ENCODE peak calls at places on chromosomes 11 and 22, in seven cellular contexts. S is RWPE1; C is cardiac fibroblast; O is GM10248; H is fibroblast of lung; F is activated CD8-positive, alpha-beta T cell treated with anti-CD3 and anti-CD28 coated beads for 36 hours; J is sigmoid colon. N is an unnamed sample.

GRCh38 chr11:82996966-82997606 is 74.6 kb downstream of the RAB30 start:
- DNase-seq in F (peak), J (no peak), C (no peak), H (no peak), S (no peak), O (peak), N (no peak)

GRCh38 chr22:43000441-43001175 is 14.3 kb downstream of the PACSIN2 start:
- DNase-seq in F (peak), O (no peak), J (peak), H (peak), S (no peak), C (peak), N (peak)

GRCh38 chr11:693415-693831 is 1.6 kb downstream of the DEAF1 start:
- DNase-seq in H (peak), O (no peak), F (no peak), S (no peak), J (no peak), C (peak), N (peak)

GRCh38 chr11:30889116-30889765 is 303.1 kb upstream of the MPPED2 start:
- DNase-seq in J (no peak), S (peak), O (no peak), H (peak), F (no peak), C (peak), N (no peak)

GRCh38 chr11:62600367-62601113 is 1.1 kb downstream of the MTA2 start:
- DNase-seq in J (no peak), F (peak), O (no peak), H (no peak), C (no peak), S (no peak), N (no peak)

GRCh38 chr11:75406338-75406777 is 7.0 kb downstream of the RPS3 start:
- DNase-seq in S (no peak), F (no peak), H (peak), J (no peak), O (no peak), C (peak), N (peak)

GRCh38 chr11:36684840-36685800 is 87.1 kb upstream of the RAG2 start:
- DNase-seq in C (no peak), S (no peak), F (peak), H (no peak), J (no peak), O (peak), N (no peak)

GRCh38 chr11:106326087-106326486 is 248.6 kb downstream of the AASDHPPT start:
- DNase-seq in H (no peak), S (no peak), J (no peak), O (no peak), F (no peak), C (no peak), N (no peak)

GRCh38 chr11:4072668-4073285 is 21.8 kb upstream of the RRM1 start:
- DNase-seq in S (peak), H (peak), C (peak), J (peak), O (peak), F (peak), N (peak)

GRCh38 chr11:108117746-108118371 is 3.5 kb upstream of the ACAT1 start:
- DNase-seq in O (peak), J (no peak), S (peak), C (peak), F (no peak), H (peak), N (peak)

GRCh38 chr11:94768602-94769511 is 701 bp downstream of the AMOTL1 start:
- DNase-seq in O (peak), S (no peak), J (peak), C (no peak), F (peak), H (peak), N (no peak)

GRCh38 chr11:65013692-65014145 is 241 bp upstream of the ARL2 start:
- DNase-seq in F (peak), C (peak), H (peak), O (peak), J (peak), S (peak), N (peak)

DNA sequence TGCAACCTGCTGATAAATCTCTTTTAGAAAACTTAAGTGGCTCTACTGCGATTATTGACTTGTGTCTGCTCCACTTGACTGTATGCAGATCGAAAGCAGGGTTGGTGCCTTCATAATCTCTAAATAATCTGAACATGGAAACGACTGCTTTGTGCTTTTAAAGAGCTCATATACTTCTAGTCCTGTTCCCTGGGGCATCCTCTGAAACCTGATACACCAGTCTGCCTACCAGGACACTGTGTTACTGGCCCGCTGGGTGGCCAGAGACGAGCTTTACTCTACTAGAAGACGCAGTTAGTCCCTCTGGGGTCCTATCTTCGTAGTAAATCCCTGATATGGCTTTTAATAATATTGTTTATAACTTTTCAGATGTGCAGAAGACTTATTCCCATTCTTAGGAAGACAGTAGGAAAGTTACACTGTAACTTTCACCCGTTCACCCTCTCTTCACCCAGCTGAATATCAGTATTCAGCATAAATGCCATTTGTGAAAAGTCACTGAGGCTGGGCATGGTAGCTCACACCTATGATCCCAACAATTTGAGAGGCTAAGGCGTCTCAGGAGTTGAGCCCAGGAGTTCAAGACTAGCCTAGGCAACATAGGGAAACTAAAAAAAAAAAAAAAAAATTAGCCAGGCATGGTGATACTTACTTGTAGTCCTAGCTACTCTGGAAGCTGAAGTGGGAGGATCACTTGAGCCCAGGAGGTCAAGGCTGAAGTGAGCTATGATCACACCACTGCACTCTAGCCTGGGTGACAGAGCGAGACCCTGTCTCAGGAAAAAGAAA is 9.0 kb upstream of the HTR3B start:
- DNase-seq in J (no peak), O (no peak), S (no peak), C (no peak), H (no peak), F (no peak), N (no peak)
- TF ChIP-seq CTCF in J (no peak), O (no peak), S (no peak), C (no peak), H (no peak), F (no peak), N (no peak)

GRCh38 chr11:87307101-87307500 is 269.4 kb downstream of the TMEM135 start:
- DNase-seq in H (no peak), J (no peak), C (peak), F (no peak), O (no peak), S (no peak), N (peak)

GRCh38 chr11:87301785-87302540 is 264.2 kb downstream of the TMEM135 start:
- DNase-seq in O (no peak), H (no peak), C (peak), S (no peak), J (no peak), F (no peak), N (no peak)

GRCh38 chr11:87300640-87301381 is 263.1 kb downstream of the TMEM135 start:
- DNase-seq in O (no peak), S (no peak), C (peak), F (no peak), H (peak), J (no peak), N (no peak)

GRCh38 chr11:87306260-87306861 is 268.6 kb downstream of the TMEM135 start:
- DNase-seq in H (no peak), J (no peak), O (no peak), F (no peak), S (no peak), C (no peak), N (peak)

DNA sequence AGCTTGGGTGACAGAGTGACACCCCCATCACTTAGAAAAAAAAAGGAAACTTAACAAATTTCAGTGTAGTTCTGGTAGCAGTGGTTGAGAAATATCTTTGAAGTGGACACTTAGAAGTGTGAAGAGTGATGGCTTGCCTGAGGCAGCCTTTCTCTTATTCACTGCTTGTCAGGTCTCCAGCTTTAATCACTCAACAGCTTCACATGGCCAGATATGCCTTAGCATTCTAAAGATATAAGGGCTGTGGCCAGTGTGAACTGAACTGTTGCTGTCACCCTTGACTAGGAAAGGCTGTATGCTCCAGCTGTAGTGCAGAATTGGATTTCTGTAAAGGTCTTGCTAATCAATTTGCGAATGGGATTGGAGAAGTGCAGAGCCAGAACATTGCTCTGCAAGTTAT is 266.6 kb downstream of the TMEM135 start:
- DNase-seq in H (peak), C (no peak), J (no peak), O (no peak), F (no peak), S (no peak), N (no peak)
- TF ChIP-seq CTCF in H (no peak), C (no peak), J (no peak), O (no peak), F (no peak), S (no peak), N (no peak)

DNA sequence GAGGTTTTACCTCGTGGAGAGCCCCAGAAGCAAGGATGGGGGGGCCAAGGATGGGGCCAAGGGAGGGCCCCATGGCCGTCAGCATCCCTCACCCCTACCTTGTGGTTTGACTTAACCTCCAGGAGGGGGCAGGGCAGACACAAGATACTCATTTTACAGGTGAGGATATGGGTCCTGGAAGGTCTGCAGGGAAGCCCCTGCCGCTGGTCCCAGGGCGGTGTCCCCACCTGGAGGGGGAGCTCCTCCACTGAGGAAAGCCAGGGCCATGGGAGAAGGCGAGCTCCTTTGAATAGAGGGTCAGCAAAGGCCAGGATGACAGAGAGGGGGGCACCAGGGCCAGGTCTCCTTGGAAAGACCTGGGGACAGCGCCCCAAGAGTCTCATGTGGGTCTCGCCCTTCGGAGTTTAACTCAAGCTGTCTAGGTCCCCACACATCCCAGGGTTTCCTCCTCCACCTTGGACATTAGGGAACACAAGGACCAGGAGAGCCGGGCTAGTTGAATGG is 5.9 kb upstream of the ADORA2A start:
- DNase-seq in C (no peak), J (no peak), F (peak), O (peak), H (no peak), S (no peak), N (no peak)
- TF ChIP-seq CTCF in C (no peak), J (no peak), F (peak), O (peak), H (no peak), S (no peak), N (peak)

GRCh38 chr11:120714448-120714847 is 202.9 kb downstream of the GRIK4 start:
- DNase-seq in F (no peak), S (no peak), H (peak), O (no peak), C (no peak), J (no peak), N (no peak)
- TF ChIP-seq CTCF in F (no peak), S (no peak), H (no peak), O (no peak), C (no peak), J (no peak), N (no peak)

N was measured in fibroblast of the aortic adventitia.